ENCODE peak calls at places on chromosomes 3 and 15, in eight cellular contexts. One of them, this sample, is unnamed.

GRCh38 chr15:55799287-55800212 is 56.6 kb upstream of the PRTG start:
- DNase-seq in kidney: no peak
- DNase-seq in lung: peak
- DNase-seq in heart right ventricle: no peak
- DNase-seq in A549: peak
- DNase-seq in endodermal cell: peak
- DNase-seq in foreskin keratinocyte: peak
- DNase-seq in K562: peak
- DNase-seq in this sample: no peak

GRCh38 chr3:156516284-156516683 is 38.6 kb downstream of the SSR3 start:
- DNase-seq in endodermal cell: no peak
- DNase-seq in kidney: no peak
- DNase-seq in lung: no peak
- DNase-seq in A549: no peak
- DNase-seq in K562: no peak
- DNase-seq in foreskin keratinocyte: no peak
- DNase-seq in heart right ventricle: peak
- DNase-seq in this sample: no peak

GRCh38 chr3:143775401-143775970 is 72.8 kb downstream of the SLC9A9 start:
- DNase-seq in A549: peak
- DNase-seq in K562: peak
- DNase-seq in kidney: no peak
- DNase-seq in heart right ventricle: no peak
- DNase-seq in foreskin keratinocyte: peak
- DNase-seq in lung: no peak
- DNase-seq in endodermal cell: no peak
- DNase-seq in this sample: no peak

GRCh38 chr3:156892701-156893100 is 66.5 kb downstream of the LEKR1 start:
- DNase-seq in A549: no peak
- DNase-seq in endodermal cell: no peak
- DNase-seq in foreskin keratinocyte: peak
- DNase-seq in lung: no peak
- DNase-seq in K562: no peak
- DNase-seq in kidney: no peak
- DNase-seq in heart right ventricle: no peak
- DNase-seq in this sample: no peak

GRCh38 chr3:10983219-10983916 is 9.2 kb upstream of the SLC6A1 start:
- DNase-seq in lung: peak
- DNase-seq in kidney: no peak
- DNase-seq in endodermal cell: peak
- DNase-seq in heart right ventricle: no peak
- DNase-seq in foreskin keratinocyte: peak
- DNase-seq in A549: peak
- DNase-seq in K562: peak
- DNase-seq in this sample: no peak

GRCh38 chr15:48537277-48538113 is 108.0 kb downstream of the FBN1 start:
- DNase-seq in kidney: no peak
- DNase-seq in K562: no peak
- DNase-seq in A549: no peak
- DNase-seq in endodermal cell: no peak
- DNase-seq in foreskin keratinocyte: no peak
- DNase-seq in heart right ventricle: peak
- DNase-seq in lung: no peak
- DNase-seq in this sample: no peak

GRCh38 chr3:146540236-146540635 is 4.2 kb downstream of the PLSCR1 start:
- DNase-seq in K562: no peak
- DNase-seq in heart right ventricle: no peak
- DNase-seq in lung: no peak
- DNase-seq in kidney: no peak
- DNase-seq in foreskin keratinocyte: no peak
- DNase-seq in endodermal cell: no peak
- DNase-seq in A549: no peak
- DNase-seq in this sample: no peak

GRCh38 chr3:66803706-66804496 is 194.2 kb upstream of the KBTBD8 start:
- DNase-seq in A549: no peak
- DNase-seq in lung: no peak
- DNase-seq in K562: no peak
- DNase-seq in endodermal cell: no peak
- DNase-seq in kidney: no peak
- DNase-seq in foreskin keratinocyte: no peak
- DNase-seq in heart right ventricle: no peak
- DNase-seq in this sample: no peak

GRCh38 chr15:28978011-28978378 is 92.2 kb downstream of the APBA2 start:
- DNase-seq in A549: no peak
- DNase-seq in K562: no peak
- DNase-seq in kidney: no peak
- DNase-seq in endodermal cell: no peak
- DNase-seq in heart right ventricle: no peak
- DNase-seq in foreskin keratinocyte: no peak
- DNase-seq in lung: no peak
- DNase-seq in this sample: no peak

GRCh38 chr3:110414851-110415250 is 656.8 kb upstream of the NECTIN3 start:
- DNase-seq in heart right ventricle: no peak
- DNase-seq in A549: peak
- DNase-seq in K562: no peak
- DNase-seq in endodermal cell: no peak
- DNase-seq in lung: no peak
- DNase-seq in foreskin keratinocyte: peak
- DNase-seq in kidney: no peak
- DNase-seq in this sample: no peak

GRCh38 chr3:38168988-38169363 is 3.6 kb downstream of the OXSR1 start:
- DNase-seq in A549: no peak
- DNase-seq in endodermal cell: no peak
- DNase-seq in foreskin keratinocyte: peak
- DNase-seq in heart right ventricle: no peak
- DNase-seq in lung: no peak
- DNase-seq in K562: no peak
- DNase-seq in kidney: no peak
- DNase-seq in this sample: no peak

GRCh38 chr15:52368402-52368801 is 72.8 kb upstream of the MYO5C start:
- DNase-seq in endodermal cell: no peak
- DNase-seq in A549: no peak
- DNase-seq in K562: no peak
- DNase-seq in foreskin keratinocyte: no peak
- DNase-seq in kidney: no peak
- DNase-seq in lung: no peak
- DNase-seq in heart right ventricle: no peak
- DNase-seq in this sample: no peak

GRCh38 chr3:156307704-156308103 is 187.3 kb downstream of the KCNAB1 start:
- DNase-seq in lung: peak
- DNase-seq in kidney: no peak
- DNase-seq in K562: no peak
- DNase-seq in heart right ventricle: peak
- DNase-seq in endodermal cell: no peak
- DNase-seq in foreskin keratinocyte: peak
- DNase-seq in A549: no peak
- DNase-seq in this sample: no peak

GRCh38 chr15:48680841-48681240 is 35.3 kb upstream of the FBN1 start:
- DNase-seq in kidney: no peak
- DNase-seq in foreskin keratinocyte: peak
- DNase-seq in A549: no peak
- DNase-seq in heart right ventricle: no peak
- DNase-seq in endodermal cell: no peak
- DNase-seq in lung: no peak
- DNase-seq in K562: no peak
- DNase-seq in this sample: no peak

GRCh38 chr3:31092748-31093607 is 198.5 kb upstream of the GADL1 start:
- DNase-seq in endodermal cell: no peak
- DNase-seq in kidney: no peak
- DNase-seq in heart right ventricle: no peak
- DNase-seq in lung: no peak
- DNase-seq in A549: no peak
- DNase-seq in K562: no peak
- DNase-seq in foreskin keratinocyte: no peak
- DNase-seq in this sample: no peak

GRCh38 chr3:39388741-39389248 is 5.6 kb downstream of the SLC25A38 start:
- DNase-seq in endodermal cell: no peak
- DNase-seq in heart right ventricle: no peak
- DNase-seq in lung: no peak
- DNase-seq in foreskin keratinocyte: no peak
- DNase-seq in A549: no peak
- DNase-seq in kidney: no peak
- DNase-seq in K562: peak
- DNase-seq in this sample: no peak

GRCh38 chr15:87672309-87672897 is 584.1 kb downstream of the NTRK3 start:
- DNase-seq in endodermal cell: peak
- DNase-seq in lung: no peak
- DNase-seq in K562: peak
- DNase-seq in kidney: no peak
- DNase-seq in foreskin keratinocyte: peak
- DNase-seq in A549: peak
- DNase-seq in heart right ventricle: no peak
- DNase-seq in this sample: no peak

GRCh38 chr15:85603703-85604102 is 191.0 kb downstream of the KLHL25 start:
- DNase-seq in endodermal cell: no peak
- DNase-seq in lung: no peak
- DNase-seq in A549: no peak
- DNase-seq in foreskin keratinocyte: no peak
- DNase-seq in kidney: no peak
- DNase-seq in K562: no peak
- DNase-seq in heart right ventricle: no peak
- DNase-seq in this sample: no peak

GRCh38 chr3:126124148-126124868 is 40.4 kb upstream of the SLC41A3 start:
- DNase-seq in K562: no peak
- DNase-seq in kidney: peak
- DNase-seq in A549: no peak
- DNase-seq in lung: no peak
- DNase-seq in endodermal cell: peak
- DNase-seq in foreskin keratinocyte: no peak
- DNase-seq in heart right ventricle: peak
- DNase-seq in this sample: no peak

GRCh38 chr15:91214675-91215590 is 114.9 kb downstream of the SV2B start:
- DNase-seq in endodermal cell: peak
- DNase-seq in foreskin keratinocyte: no peak
- DNase-seq in K562: no peak
- DNase-seq in A549: no peak
- DNase-seq in kidney: no peak
- DNase-seq in heart right ventricle: no peak
- DNase-seq in lung: no peak
- DNase-seq in this sample: no peak

GRCh38 chr3:31945738-31946052 is 35.4 kb downstream of the OSBPL10 start:
- DNase-seq in foreskin keratinocyte: no peak
- DNase-seq in endodermal cell: no peak
- DNase-seq in heart right ventricle: no peak
- DNase-seq in K562: no peak
- DNase-seq in A549: no peak
- DNase-seq in lung: no peak
- DNase-seq in kidney: no peak
- DNase-seq in this sample: no peak

GRCh38 chr3:24682141-24682547 is 187.5 kb upstream of the THRB start:
- DNase-seq in A549: no peak
- DNase-seq in kidney: no peak
- DNase-seq in lung: no peak
- DNase-seq in heart right ventricle: no peak
- DNase-seq in foreskin keratinocyte: peak
- DNase-seq in K562: no peak
- DNase-seq in endodermal cell: no peak
- DNase-seq in this sample: no peak

GRCh38 chr15:56929933-56930332 is 11.5 kb downstream of the TCF12 start:
- DNase-seq in kidney: no peak
- DNase-seq in lung: no peak
- DNase-seq in endodermal cell: no peak
- DNase-seq in A549: no peak
- DNase-seq in heart right ventricle: no peak
- DNase-seq in K562: no peak
- DNase-seq in foreskin keratinocyte: no peak
- DNase-seq in this sample: no peak

GRCh38 chr3:141379250-141379872 is 11.1 kb downstream of the ZBTB38 start:
- DNase-seq in K562: no peak
- DNase-seq in lung: no peak
- DNase-seq in foreskin keratinocyte: no peak
- DNase-seq in heart right ventricle: no peak
- DNase-seq in kidney: no peak
- DNase-seq in A549: no peak
- DNase-seq in endodermal cell: no peak
- DNase-seq in this sample: no peak
- H3K27ac ChIP-seq in K562: no peak
- H3K27ac ChIP-seq in lung: peak
- H3K27ac ChIP-seq in foreskin keratinocyte: no peak
- H3K27ac ChIP-seq in heart right ventricle: no peak
- H3K27ac ChIP-seq in kidney: no peak
- H3K27ac ChIP-seq in A549: peak
- H3K27ac ChIP-seq in endodermal cell: no peak
- H3K27ac ChIP-seq in this sample: no peak

DNA sequence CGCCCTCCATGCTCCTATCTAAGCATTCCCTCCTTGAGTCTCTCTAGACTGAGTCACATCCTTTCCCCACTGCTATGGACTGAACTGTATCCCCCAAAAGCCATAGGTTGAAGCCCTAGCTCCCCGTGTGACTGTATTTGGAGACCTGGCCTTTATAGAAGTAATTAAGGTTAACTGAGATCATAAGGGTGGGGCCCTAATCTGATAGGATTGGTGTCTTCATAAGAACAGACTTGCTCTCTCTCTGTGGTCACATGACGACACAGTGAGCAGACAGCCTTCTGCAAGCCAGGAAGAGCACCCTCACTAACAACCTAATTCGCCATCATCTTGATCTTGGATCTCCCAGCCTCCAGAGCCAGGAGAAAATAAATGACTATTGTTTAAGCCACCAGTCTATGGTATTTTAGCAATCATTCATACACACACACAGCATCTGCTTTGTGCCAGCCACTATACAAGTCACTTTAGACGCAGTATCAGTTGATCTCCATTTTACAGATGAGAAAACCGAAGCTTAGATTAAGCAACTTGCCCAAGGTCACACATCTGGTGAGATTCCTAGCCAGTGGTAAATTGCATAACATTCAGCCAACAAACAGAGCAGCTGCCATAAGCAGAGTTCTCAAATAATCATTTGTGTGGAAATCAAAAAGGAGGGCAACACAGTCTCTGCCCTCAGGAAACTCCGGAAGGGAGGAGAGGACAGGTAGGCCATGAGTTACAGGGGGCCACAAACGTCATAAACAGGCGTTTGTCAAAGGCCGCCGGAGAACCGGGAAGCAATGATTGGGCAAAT is 66.3 kb upstream of the HES1 start:
- DNase-seq in K562: no peak
- DNase-seq in A549: no peak
- DNase-seq in foreskin keratinocyte: peak
- DNase-seq in lung: no peak
- DNase-seq in endodermal cell: no peak
- DNase-seq in heart right ventricle: no peak
- DNase-seq in kidney: no peak
- DNase-seq in this sample: no peak
- H3K27ac ChIP-seq in K562: no peak
- H3K27ac ChIP-seq in A549: peak
- H3K27ac ChIP-seq in foreskin keratinocyte: peak
- H3K27ac ChIP-seq in lung: no peak
- H3K27ac ChIP-seq in endodermal cell: no peak
- H3K27ac ChIP-seq in heart right ventricle: no peak
- H3K27ac ChIP-seq in kidney: peak
- H3K27ac ChIP-seq in this sample: no peak

GRCh38 chr3:188627652-188628051 is 473.7 kb downstream of the LPP start:
- DNase-seq in foreskin keratinocyte: peak
- DNase-seq in lung: no peak
- DNase-seq in kidney: no peak
- DNase-seq in K562: no peak
- DNase-seq in heart right ventricle: no peak
- DNase-seq in A549: no peak
- DNase-seq in endodermal cell: no peak
- DNase-seq in this sample: no peak
- H3K27ac ChIP-seq in foreskin keratinocyte: peak
- H3K27ac ChIP-seq in lung: no peak
- H3K27ac ChIP-seq in kidney: no peak
- H3K27ac ChIP-seq in K562: no peak
- H3K27ac ChIP-seq in heart right ventricle: no peak
- H3K27ac ChIP-seq in A549: no peak
- H3K27ac ChIP-seq in endodermal cell: no peak
- H3K27ac ChIP-seq in this sample: no peak

GRCh38 chr15:62087671-62088360 is 21.0 kb downstream of the C2CD4A start:
- DNase-seq in endodermal cell: no peak
- DNase-seq in K562: no peak
- DNase-seq in foreskin keratinocyte: peak
- DNase-seq in kidney: no peak
- DNase-seq in A549: no peak
- DNase-seq in lung: no peak
- DNase-seq in heart right ventricle: no peak
- DNase-seq in this sample: no peak
- H3K27ac ChIP-seq in endodermal cell: no peak
- H3K27ac ChIP-seq in K562: no peak
- H3K27ac ChIP-seq in foreskin keratinocyte: no peak
- H3K27ac ChIP-seq in kidney: no peak
- H3K27ac ChIP-seq in A549: peak
- H3K27ac ChIP-seq in lung: peak
- H3K27ac ChIP-seq in heart right ventricle: no peak
- H3K27ac ChIP-seq in this sample: no peak